ENCODE peak calls at places on chromosomes 12 and 14, in seven cellular contexts. One of them, this sample, is unnamed.

GRCh38 chr12:32508626-32509025 is 109.3 kb downstream of the FGD4 start:
- DNase-seq in lower lobe of right lung: no peak
- DNase-seq in RWPE1: no peak
- DNase-seq in psoas muscle: no peak
- DNase-seq in fibroblast of lung: no peak
- DNase-seq in ovary: no peak
- DNase-seq in mammary epithelial cell: peak
- DNase-seq in this sample: no peak

GRCh38 chr14:23071244-23071974 is 14.1 kb upstream of the CDH24 start:
- DNase-seq in lower lobe of right lung: peak
- DNase-seq in RWPE1: peak
- DNase-seq in psoas muscle: peak
- DNase-seq in fibroblast of lung: peak
- DNase-seq in ovary: peak
- DNase-seq in mammary epithelial cell: peak
- DNase-seq in this sample: peak

GRCh38 chr14:89771251-89771650 is 183.3 kb downstream of the EFCAB11 start:
- DNase-seq in lower lobe of right lung: no peak
- DNase-seq in RWPE1: no peak
- DNase-seq in psoas muscle: no peak
- DNase-seq in fibroblast of lung: peak
- DNase-seq in ovary: no peak
- DNase-seq in mammary epithelial cell: peak
- DNase-seq in this sample: no peak

GRCh38 chr12:88153959-88154358 is 11.9 kb downstream of the TMTC3 start:
- DNase-seq in lower lobe of right lung: no peak
- DNase-seq in RWPE1: peak
- DNase-seq in psoas muscle: no peak
- DNase-seq in fibroblast of lung: peak
- DNase-seq in ovary: no peak
- DNase-seq in mammary epithelial cell: no peak
- DNase-seq in this sample: no peak

GRCh38 chr12:30989754-30990153 is 63.2 kb downstream of the TSPAN11 start:
- DNase-seq in lower lobe of right lung: no peak
- DNase-seq in RWPE1: no peak
- DNase-seq in psoas muscle: no peak
- DNase-seq in fibroblast of lung: peak
- DNase-seq in ovary: no peak
- DNase-seq in mammary epithelial cell: no peak
- DNase-seq in this sample: no peak

GRCh38 chr14:102568115-102568614 is 24.3 kb upstream of the RCOR1 start:
- DNase-seq in lower lobe of right lung: no peak
- DNase-seq in RWPE1: peak
- DNase-seq in psoas muscle: no peak
- DNase-seq in fibroblast of lung: no peak
- DNase-seq in ovary: no peak
- DNase-seq in mammary epithelial cell: peak
- DNase-seq in this sample: no peak

GRCh38 chr14:93731753-93732152 is 56.5 kb downstream of the PRIMA1 start:
- DNase-seq in lower lobe of right lung: peak
- DNase-seq in RWPE1: no peak
- DNase-seq in psoas muscle: no peak
- DNase-seq in fibroblast of lung: no peak
- DNase-seq in ovary: no peak
- DNase-seq in mammary epithelial cell: no peak
- DNase-seq in this sample: no peak

GRCh38 chr14:68806526-68807147 is 13.8 kb upstream of the ZFP36L1 start:
- DNase-seq in lower lobe of right lung: no peak
- DNase-seq in RWPE1: no peak
- DNase-seq in psoas muscle: no peak
- DNase-seq in fibroblast of lung: no peak
- DNase-seq in ovary: peak
- DNase-seq in mammary epithelial cell: no peak
- DNase-seq in this sample: no peak

GRCh38 chr14:32408018-32408417 is 78.9 kb downstream of the AKAP6 start:
- DNase-seq in lower lobe of right lung: no peak
- DNase-seq in RWPE1: no peak
- DNase-seq in psoas muscle: peak
- DNase-seq in fibroblast of lung: peak
- DNase-seq in ovary: peak
- DNase-seq in mammary epithelial cell: no peak
- DNase-seq in this sample: peak

GRCh38 chr14:32404784-32405573 is 75.9 kb downstream of the AKAP6 start:
- DNase-seq in lower lobe of right lung: no peak
- DNase-seq in RWPE1: no peak
- DNase-seq in psoas muscle: no peak
- DNase-seq in fibroblast of lung: no peak
- DNase-seq in ovary: no peak
- DNase-seq in mammary epithelial cell: no peak
- DNase-seq in this sample: no peak

GRCh38 chr14:32403688-32404087 is 74.6 kb downstream of the AKAP6 start:
- DNase-seq in lower lobe of right lung: no peak
- DNase-seq in RWPE1: no peak
- DNase-seq in psoas muscle: no peak
- DNase-seq in fibroblast of lung: peak
- DNase-seq in ovary: no peak
- DNase-seq in mammary epithelial cell: peak
- DNase-seq in this sample: no peak

GRCh38 chr14:32407170-32407569 is 78.1 kb downstream of the AKAP6 start:
- DNase-seq in lower lobe of right lung: no peak
- DNase-seq in RWPE1: no peak
- DNase-seq in psoas muscle: no peak
- DNase-seq in fibroblast of lung: peak
- DNase-seq in ovary: no peak
- DNase-seq in mammary epithelial cell: no peak
- DNase-seq in this sample: no peak

GRCh38 chr14:32405856-32406255 is 76.8 kb downstream of the AKAP6 start:
- DNase-seq in lower lobe of right lung: no peak
- DNase-seq in RWPE1: no peak
- DNase-seq in psoas muscle: no peak
- DNase-seq in fibroblast of lung: no peak
- DNase-seq in ovary: no peak
- DNase-seq in mammary epithelial cell: no peak
- DNase-seq in this sample: no peak
- TF ChIP-seq CTCF in lower lobe of right lung: no peak
- TF ChIP-seq CTCF in RWPE1: no peak
- TF ChIP-seq CTCF in psoas muscle: no peak
- TF ChIP-seq CTCF in fibroblast of lung: no peak
- TF ChIP-seq CTCF in ovary: no peak
- TF ChIP-seq CTCF in mammary epithelial cell: no peak
- TF ChIP-seq CTCF in this sample: no peak

DNA sequence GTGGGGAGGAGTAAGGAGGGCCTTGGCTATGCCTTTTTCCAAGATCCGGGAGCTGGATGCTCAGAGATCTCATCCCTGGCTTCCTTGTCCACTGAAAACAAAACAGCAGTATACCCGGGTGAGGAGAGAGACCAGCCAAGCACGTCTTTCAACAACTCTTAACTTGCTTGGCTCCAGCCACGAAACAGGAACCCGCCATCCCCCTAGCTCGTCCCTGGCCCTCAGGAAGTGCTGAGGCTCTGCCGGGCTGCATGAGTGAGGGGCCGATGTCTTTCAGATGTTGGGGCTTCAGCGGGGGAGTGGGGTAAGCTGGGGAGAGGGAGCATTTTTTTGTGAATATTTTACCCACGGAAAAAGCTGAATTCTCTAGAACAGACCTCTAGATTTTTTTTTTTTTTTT is 231.1 kb downstream of the CACNA1C start:
- DNase-seq in lower lobe of right lung: no peak
- DNase-seq in RWPE1: no peak
- DNase-seq in psoas muscle: no peak
- DNase-seq in fibroblast of lung: peak
- DNase-seq in ovary: no peak
- DNase-seq in mammary epithelial cell: no peak
- DNase-seq in this sample: no peak
- H3K27ac ChIP-seq in lower lobe of right lung: no peak
- H3K27ac ChIP-seq in RWPE1: no peak
- H3K27ac ChIP-seq in psoas muscle: no peak
- H3K27ac ChIP-seq in fibroblast of lung: peak
- H3K27ac ChIP-seq in ovary: no peak
- H3K27ac ChIP-seq in mammary epithelial cell: no peak
- H3K27ac ChIP-seq in this sample: peak

GRCh38 chr12:27523642-27524488 is at the start of gene PPFIBP1:
- DNase-seq in lower lobe of right lung: peak
- DNase-seq in RWPE1: peak
- DNase-seq in psoas muscle: peak
- DNase-seq in fibroblast of lung: peak
- DNase-seq in ovary: peak
- DNase-seq in mammary epithelial cell: peak
- DNase-seq in this sample: peak
- TF ChIP-seq CTCF in lower lobe of right lung: peak
- TF ChIP-seq CTCF in RWPE1: no peak
- TF ChIP-seq CTCF in psoas muscle: peak
- TF ChIP-seq CTCF in fibroblast of lung: peak
- TF ChIP-seq CTCF in ovary: no peak
- TF ChIP-seq CTCF in mammary epithelial cell: peak
- TF ChIP-seq CTCF in this sample: no peak

DNA sequence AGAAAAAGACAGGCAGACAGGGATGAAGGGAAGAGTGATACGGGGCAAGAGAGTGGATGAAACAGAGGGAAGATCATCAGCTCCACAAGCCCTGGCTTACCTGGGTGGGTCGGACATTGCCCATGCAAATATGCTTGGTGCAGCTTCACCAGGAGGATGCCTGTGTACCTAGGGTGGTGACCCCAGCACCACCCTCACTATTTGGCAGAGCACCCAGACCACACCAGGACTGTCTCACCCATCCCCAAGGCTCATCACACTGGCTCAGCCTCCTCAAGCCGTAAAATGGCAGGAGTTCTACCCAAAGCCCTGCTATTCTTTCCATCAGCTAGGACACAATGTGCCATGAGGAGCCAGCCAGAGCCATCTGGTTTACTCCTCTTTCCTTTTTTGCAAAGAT is 3.0 kb downstream of the GALNT8 start:
- DNase-seq in lower lobe of right lung: no peak
- DNase-seq in RWPE1: no peak
- DNase-seq in psoas muscle: no peak
- DNase-seq in fibroblast of lung: no peak
- DNase-seq in ovary: no peak
- DNase-seq in mammary epithelial cell: no peak
- DNase-seq in this sample: no peak
- H3K27ac ChIP-seq in lower lobe of right lung: no peak
- H3K27ac ChIP-seq in RWPE1: no peak
- H3K27ac ChIP-seq in psoas muscle: no peak
- H3K27ac ChIP-seq in fibroblast of lung: no peak
- H3K27ac ChIP-seq in ovary: no peak
- H3K27ac ChIP-seq in mammary epithelial cell: no peak
- H3K27ac ChIP-seq in this sample: no peak

GRCh38 chr12:116478243-116478773 is 80.9 kb upstream of the MAP1LC3B2 start:
- DNase-seq in lower lobe of right lung: no peak
- DNase-seq in RWPE1: no peak
- DNase-seq in psoas muscle: no peak
- DNase-seq in fibroblast of lung: no peak
- DNase-seq in ovary: no peak
- DNase-seq in mammary epithelial cell: no peak
- DNase-seq in this sample: no peak
- TF ChIP-seq CTCF in lower lobe of right lung: no peak
- TF ChIP-seq CTCF in RWPE1: no peak
- TF ChIP-seq CTCF in psoas muscle: no peak
- TF ChIP-seq CTCF in fibroblast of lung: no peak
- TF ChIP-seq CTCF in ovary: no peak
- TF ChIP-seq CTCF in mammary epithelial cell: no peak
- TF ChIP-seq CTCF in this sample: no peak

GRCh38 chr14:99569725-99570541 is 34.1 kb downstream of the CCDC85C start:
- DNase-seq in lower lobe of right lung: no peak
- DNase-seq in RWPE1: no peak
- DNase-seq in psoas muscle: no peak
- DNase-seq in fibroblast of lung: no peak
- DNase-seq in ovary: no peak
- DNase-seq in mammary epithelial cell: no peak
- DNase-seq in this sample: no peak
- H3K27ac ChIP-seq in lower lobe of right lung: no peak
- H3K27ac ChIP-seq in RWPE1: peak
- H3K27ac ChIP-seq in psoas muscle: no peak
- H3K27ac ChIP-seq in fibroblast of lung: no peak
- H3K27ac ChIP-seq in ovary: no peak
- H3K27ac ChIP-seq in mammary epithelial cell: no peak
- H3K27ac ChIP-seq in this sample: peak

DNA sequence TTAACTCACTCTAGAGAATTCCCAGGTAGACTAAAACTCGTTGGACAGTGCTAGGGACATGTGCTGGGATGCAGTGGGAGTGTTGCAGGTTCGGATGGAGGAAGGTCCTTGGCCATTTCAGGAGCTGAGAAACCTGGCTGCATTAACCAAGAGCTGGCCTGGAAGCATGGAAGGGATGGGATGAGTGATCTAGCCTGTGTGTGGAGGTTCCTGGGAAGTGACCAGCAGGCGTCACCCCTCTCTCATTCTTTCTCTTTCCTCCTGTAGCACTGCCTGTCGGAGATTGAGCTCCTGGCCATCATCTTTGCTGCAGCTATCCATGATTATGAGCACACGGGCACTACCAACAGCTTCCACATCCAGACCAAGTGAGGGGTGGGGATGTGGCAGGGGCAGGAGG is 15.6 kb downstream of the PPP1R1A start:
- DNase-seq in lower lobe of right lung: no peak
- DNase-seq in RWPE1: no peak
- DNase-seq in psoas muscle: no peak
- DNase-seq in fibroblast of lung: no peak
- DNase-seq in ovary: no peak
- DNase-seq in mammary epithelial cell: no peak
- DNase-seq in this sample: no peak
- TF ChIP-seq CTCF in lower lobe of right lung: no peak
- TF ChIP-seq CTCF in RWPE1: no peak
- TF ChIP-seq CTCF in psoas muscle: no peak
- TF ChIP-seq CTCF in fibroblast of lung: no peak
- TF ChIP-seq CTCF in ovary: no peak
- TF ChIP-seq CTCF in mammary epithelial cell: no peak
- TF ChIP-seq CTCF in this sample: no peak

DNA sequence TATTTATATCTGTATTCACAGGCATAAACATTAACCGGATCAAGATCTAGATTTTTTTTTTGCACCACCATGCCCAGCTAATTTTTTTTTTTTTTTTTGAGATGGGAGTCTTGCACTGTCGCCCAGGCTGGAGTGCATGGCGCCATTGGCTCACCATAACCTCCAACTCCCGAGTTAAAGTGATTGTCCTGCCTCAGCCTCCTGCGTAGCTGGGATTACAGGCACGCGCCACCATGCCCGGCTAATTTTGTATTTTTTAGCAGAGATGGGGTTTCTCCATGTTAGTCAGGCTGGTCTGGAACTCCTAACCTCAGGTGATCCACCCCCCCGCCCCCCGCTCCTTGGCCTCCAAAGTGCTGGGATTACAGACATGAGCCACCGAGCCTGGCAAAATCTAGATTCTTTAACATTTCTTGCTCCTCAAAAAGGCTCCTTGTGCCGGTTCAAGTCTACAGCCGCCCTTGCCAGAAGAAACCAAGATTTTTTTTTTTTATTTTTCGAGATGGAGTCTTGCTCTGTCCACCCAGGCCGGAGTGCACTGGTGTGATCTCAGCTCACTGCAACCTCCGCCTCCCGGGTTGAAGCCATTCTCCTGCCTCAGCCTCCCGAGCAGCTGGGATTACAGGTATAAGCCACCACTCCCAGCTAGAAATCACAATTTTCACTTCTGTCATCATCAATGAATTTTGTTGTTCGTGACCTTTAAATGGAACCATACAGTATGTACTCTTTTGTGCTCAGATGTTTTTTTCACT is 36.9 kb upstream of the SLC2A3 start:
- DNase-seq in lower lobe of right lung: no peak
- DNase-seq in RWPE1: no peak
- DNase-seq in psoas muscle: no peak
- DNase-seq in fibroblast of lung: no peak
- DNase-seq in ovary: no peak
- DNase-seq in mammary epithelial cell: no peak
- DNase-seq in this sample: no peak
- H3K27ac ChIP-seq in lower lobe of right lung: no peak
- H3K27ac ChIP-seq in RWPE1: no peak
- H3K27ac ChIP-seq in psoas muscle: no peak
- H3K27ac ChIP-seq in fibroblast of lung: no peak
- H3K27ac ChIP-seq in ovary: no peak
- H3K27ac ChIP-seq in mammary epithelial cell: no peak
- H3K27ac ChIP-seq in this sample: no peak

GRCh38 chr12:3553681-3554546 is 62.9 kb downstream of the PRMT8 start:
- DNase-seq in lower lobe of right lung: no peak
- DNase-seq in RWPE1: no peak
- DNase-seq in psoas muscle: no peak
- DNase-seq in fibroblast of lung: no peak
- DNase-seq in ovary: no peak
- DNase-seq in mammary epithelial cell: no peak
- DNase-seq in this sample: no peak
- TF ChIP-seq CTCF in lower lobe of right lung: no peak
- TF ChIP-seq CTCF in RWPE1: no peak
- TF ChIP-seq CTCF in psoas muscle: no peak
- TF ChIP-seq CTCF in fibroblast of lung: no peak
- TF ChIP-seq CTCF in ovary: no peak
- TF ChIP-seq CTCF in mammary epithelial cell: no peak
- TF ChIP-seq CTCF in this sample: no peak